ENCODE peak calls at places on chromosomes 1 and 21, in seven cellular contexts. One of them, this sample, is unnamed.

GRCh38 chr21:33229776-33230517 is at the start of gene IFNAR2:
- DNase-seq in endothelial cell: peak
- DNase-seq in A549: peak
- DNase-seq in progenitor cell of endocrine pancreas: peak
- DNase-seq in GM12865: peak
- DNase-seq in choroid plexus epithelial cell: peak
- DNase-seq in fibroblast of lung: peak
- DNase-seq in this sample: no peak

GRCh38 chr1:109978761-109979488 is 5.6 kb upstream of the AHCYL1 start:
- DNase-seq in endothelial cell: no peak
- DNase-seq in A549: no peak
- DNase-seq in progenitor cell of endocrine pancreas: no peak
- DNase-seq in GM12865: no peak
- DNase-seq in choroid plexus epithelial cell: peak
- DNase-seq in fibroblast of lung: peak
- DNase-seq in this sample: no peak

GRCh38 chr1:8089535-8090228 is 63.6 kb upstream of the ERRFI1 start:
- DNase-seq in endothelial cell: no peak
- DNase-seq in A549: no peak
- DNase-seq in progenitor cell of endocrine pancreas: no peak
- DNase-seq in GM12865: no peak
- DNase-seq in choroid plexus epithelial cell: no peak
- DNase-seq in fibroblast of lung: peak
- DNase-seq in this sample: peak

GRCh38 chr1:210263963-210264362 is 31.4 kb downstream of the SERTAD4 start:
- DNase-seq in endothelial cell: no peak
- DNase-seq in A549: no peak
- DNase-seq in progenitor cell of endocrine pancreas: no peak
- DNase-seq in GM12865: no peak
- DNase-seq in choroid plexus epithelial cell: no peak
- DNase-seq in fibroblast of lung: no peak
- DNase-seq in this sample: no peak

GRCh38 chr1:173429517-173430477 is 47.3 kb upstream of the PRDX6 start:
- DNase-seq in endothelial cell: peak
- DNase-seq in A549: peak
- DNase-seq in progenitor cell of endocrine pancreas: peak
- DNase-seq in GM12865: peak
- DNase-seq in choroid plexus epithelial cell: peak
- DNase-seq in fibroblast of lung: peak
- DNase-seq in this sample: peak

GRCh38 chr21:16422702-16423101 is 692.9 kb downstream of the USP25 start:
- DNase-seq in endothelial cell: no peak
- DNase-seq in A549: no peak
- DNase-seq in progenitor cell of endocrine pancreas: no peak
- DNase-seq in GM12865: no peak
- DNase-seq in choroid plexus epithelial cell: no peak
- DNase-seq in fibroblast of lung: no peak
- DNase-seq in this sample: no peak

GRCh38 chr1:173137116-173137515 is 70.0 kb downstream of the TNFSF4 start:
- DNase-seq in endothelial cell: no peak
- DNase-seq in A549: no peak
- DNase-seq in progenitor cell of endocrine pancreas: no peak
- DNase-seq in GM12865: no peak
- DNase-seq in choroid plexus epithelial cell: peak
- DNase-seq in fibroblast of lung: no peak
- DNase-seq in this sample: no peak

GRCh38 chr1:21811875-21812305 is at the start of gene LDLRAD2:
- DNase-seq in endothelial cell: peak
- DNase-seq in A549: no peak
- DNase-seq in progenitor cell of endocrine pancreas: no peak
- DNase-seq in GM12865: no peak
- DNase-seq in choroid plexus epithelial cell: peak
- DNase-seq in fibroblast of lung: no peak
- DNase-seq in this sample: peak

GRCh38 chr1:162300057-162300917 is 76.4 kb downstream of the SPATA46 start:
- DNase-seq in endothelial cell: no peak
- DNase-seq in A549: no peak
- DNase-seq in progenitor cell of endocrine pancreas: no peak
- DNase-seq in GM12865: no peak
- DNase-seq in choroid plexus epithelial cell: no peak
- DNase-seq in fibroblast of lung: no peak
- DNase-seq in this sample: no peak

GRCh38 chr1:224503161-224504118 is 68.8 kb upstream of the WDR26 start:
- DNase-seq in endothelial cell: peak
- DNase-seq in A549: peak
- DNase-seq in progenitor cell of endocrine pancreas: peak
- DNase-seq in GM12865: peak
- DNase-seq in choroid plexus epithelial cell: peak
- DNase-seq in fibroblast of lung: peak
- DNase-seq in this sample: peak

GRCh38 chr1:6359568-6360496 is 33.7 kb downstream of the ACOT7 start:
- DNase-seq in endothelial cell: peak
- DNase-seq in A549: no peak
- DNase-seq in progenitor cell of endocrine pancreas: no peak
- DNase-seq in GM12865: peak
- DNase-seq in choroid plexus epithelial cell: peak
- DNase-seq in fibroblast of lung: peak
- DNase-seq in this sample: peak

GRCh38 chr21:41537356-41537755 is 29.4 kb upstream of the TMPRSS2 start:
- DNase-seq in endothelial cell: no peak
- DNase-seq in A549: no peak
- DNase-seq in progenitor cell of endocrine pancreas: no peak
- DNase-seq in GM12865: no peak
- DNase-seq in choroid plexus epithelial cell: no peak
- DNase-seq in fibroblast of lung: no peak
- DNase-seq in this sample: no peak

GRCh38 chr1:221887091-221887746 is 145.3 kb upstream of the DUSP10 start:
- DNase-seq in endothelial cell: no peak
- DNase-seq in A549: peak
- DNase-seq in progenitor cell of endocrine pancreas: no peak
- DNase-seq in GM12865: no peak
- DNase-seq in choroid plexus epithelial cell: peak
- DNase-seq in fibroblast of lung: peak
- DNase-seq in this sample: peak

GRCh38 chr1:53078333-53079101 is 16.5 kb downstream of the PODN start:
- DNase-seq in endothelial cell: no peak
- DNase-seq in A549: no peak
- DNase-seq in progenitor cell of endocrine pancreas: no peak
- DNase-seq in GM12865: no peak
- DNase-seq in choroid plexus epithelial cell: no peak
- DNase-seq in fibroblast of lung: no peak
- DNase-seq in this sample: no peak

GRCh38 chr1:179169616-179170467 is 59.6 kb downstream of the ABL2 start:
- DNase-seq in endothelial cell: no peak
- DNase-seq in A549: no peak
- DNase-seq in progenitor cell of endocrine pancreas: no peak
- DNase-seq in GM12865: no peak
- DNase-seq in choroid plexus epithelial cell: peak
- DNase-seq in fibroblast of lung: peak
- DNase-seq in this sample: peak

GRCh38 chr1:55140546-55140983 is 74.6 kb downstream of the USP24 start:
- DNase-seq in endothelial cell: peak
- DNase-seq in A549: peak
- DNase-seq in progenitor cell of endocrine pancreas: peak
- DNase-seq in GM12865: peak
- DNase-seq in choroid plexus epithelial cell: peak
- DNase-seq in fibroblast of lung: peak
- DNase-seq in this sample: peak

GRCh38 chr1:55146781-55147180 is 68.4 kb downstream of the USP24 start:
- DNase-seq in endothelial cell: no peak
- DNase-seq in A549: no peak
- DNase-seq in progenitor cell of endocrine pancreas: no peak
- DNase-seq in GM12865: no peak
- DNase-seq in choroid plexus epithelial cell: peak
- DNase-seq in fibroblast of lung: no peak
- DNase-seq in this sample: no peak

GRCh38 chr1:55144886-55145285 is 70.3 kb downstream of the USP24 start:
- DNase-seq in endothelial cell: no peak
- DNase-seq in A549: no peak
- DNase-seq in progenitor cell of endocrine pancreas: no peak
- DNase-seq in GM12865: no peak
- DNase-seq in choroid plexus epithelial cell: no peak
- DNase-seq in fibroblast of lung: no peak
- DNase-seq in this sample: no peak

GRCh38 chr1:55141295-55141893 is 73.8 kb downstream of the USP24 start:
- DNase-seq in endothelial cell: no peak
- DNase-seq in A549: no peak
- DNase-seq in progenitor cell of endocrine pancreas: no peak
- DNase-seq in GM12865: no peak
- DNase-seq in choroid plexus epithelial cell: no peak
- DNase-seq in fibroblast of lung: no peak
- DNase-seq in this sample: no peak

DNA sequence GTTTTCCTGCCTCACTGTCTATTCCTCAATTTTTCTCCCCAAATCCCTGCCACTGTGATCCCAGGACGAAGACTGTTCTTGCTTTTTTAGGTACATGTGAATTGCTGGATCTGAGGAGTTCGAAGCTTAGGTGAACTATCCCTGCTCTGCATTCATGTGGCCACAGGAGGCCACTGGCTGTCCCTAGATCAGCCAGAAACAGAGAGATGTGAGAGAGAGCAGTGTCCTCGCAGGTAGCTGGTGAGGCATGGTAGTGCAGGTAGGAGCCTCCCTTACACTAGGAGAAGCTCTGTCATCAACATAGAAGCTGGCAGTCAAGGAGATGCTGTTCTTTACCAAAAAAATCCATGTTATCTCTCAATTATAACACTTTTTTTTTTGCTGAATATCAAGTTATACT is 71.5 kb downstream of the USP24 start:
- DNase-seq in endothelial cell: no peak
- DNase-seq in A549: no peak
- DNase-seq in progenitor cell of endocrine pancreas: no peak
- DNase-seq in GM12865: peak
- DNase-seq in choroid plexus epithelial cell: no peak
- DNase-seq in fibroblast of lung: no peak
- DNase-seq in this sample: no peak
- TF ChIP-seq CTCF in endothelial cell: no peak
- TF ChIP-seq CTCF in A549: no peak
- TF ChIP-seq CTCF in progenitor cell of endocrine pancreas: peak
- TF ChIP-seq CTCF in GM12865: peak
- TF ChIP-seq CTCF in choroid plexus epithelial cell: peak
- TF ChIP-seq CTCF in fibroblast of lung: no peak
- TF ChIP-seq CTCF in this sample: peak

GRCh38 chr1:48123647-48124046 is 98.9 kb upstream of the SLC5A9 start:
- DNase-seq in endothelial cell: no peak
- DNase-seq in A549: no peak
- DNase-seq in progenitor cell of endocrine pancreas: no peak
- DNase-seq in GM12865: no peak
- DNase-seq in choroid plexus epithelial cell: no peak
- DNase-seq in fibroblast of lung: no peak
- DNase-seq in this sample: no peak
- TF ChIP-seq CTCF in endothelial cell: no peak
- TF ChIP-seq CTCF in A549: no peak
- TF ChIP-seq CTCF in progenitor cell of endocrine pancreas: no peak
- TF ChIP-seq CTCF in GM12865: no peak
- TF ChIP-seq CTCF in choroid plexus epithelial cell: no peak
- TF ChIP-seq CTCF in fibroblast of lung: no peak
- TF ChIP-seq CTCF in this sample: no peak

GRCh38 chr1:91527781-91528180 is 27.1 kb downstream of the CDC7 start:
- DNase-seq in endothelial cell: no peak
- DNase-seq in A549: no peak
- DNase-seq in progenitor cell of endocrine pancreas: no peak
- DNase-seq in GM12865: no peak
- DNase-seq in choroid plexus epithelial cell: peak
- DNase-seq in fibroblast of lung: peak
- DNase-seq in this sample: no peak

GRCh38 chr1:91526496-91526895 is 25.8 kb downstream of the CDC7 start:
- DNase-seq in endothelial cell: no peak
- DNase-seq in A549: no peak
- DNase-seq in progenitor cell of endocrine pancreas: no peak
- DNase-seq in GM12865: no peak
- DNase-seq in choroid plexus epithelial cell: peak
- DNase-seq in fibroblast of lung: peak
- DNase-seq in this sample: no peak

GRCh38 chr1:91535441-91535840 is 34.8 kb downstream of the CDC7 start:
- DNase-seq in endothelial cell: no peak
- DNase-seq in A549: no peak
- DNase-seq in progenitor cell of endocrine pancreas: no peak
- DNase-seq in GM12865: no peak
- DNase-seq in choroid plexus epithelial cell: no peak
- DNase-seq in fibroblast of lung: no peak
- DNase-seq in this sample: no peak

GRCh38 chr1:91533625-91534024 is 33.0 kb downstream of the CDC7 start:
- DNase-seq in endothelial cell: no peak
- DNase-seq in A549: no peak
- DNase-seq in progenitor cell of endocrine pancreas: no peak
- DNase-seq in GM12865: no peak
- DNase-seq in choroid plexus epithelial cell: no peak
- DNase-seq in fibroblast of lung: no peak
- DNase-seq in this sample: no peak

DNA sequence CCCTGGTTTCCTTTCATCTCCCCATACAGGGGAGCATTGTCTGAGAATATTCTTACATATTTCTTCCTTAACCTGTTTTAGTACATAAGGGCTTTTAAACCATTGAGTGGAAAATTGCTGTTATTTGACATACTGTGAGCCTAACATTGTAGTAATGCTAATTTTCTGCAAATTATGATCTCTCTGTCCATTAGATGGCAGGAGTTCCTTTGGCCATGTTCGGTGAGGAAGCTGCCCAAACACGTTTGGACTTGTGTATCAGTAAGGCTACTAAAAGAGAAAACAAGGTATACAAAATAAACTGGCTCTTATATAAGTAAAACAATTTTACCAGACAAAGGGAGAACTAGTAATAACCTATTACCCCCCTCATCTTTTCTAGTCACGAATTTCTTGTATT is 29.2 kb downstream of the CDC7 start:
- DNase-seq in endothelial cell: no peak
- DNase-seq in A549: no peak
- DNase-seq in progenitor cell of endocrine pancreas: no peak
- DNase-seq in GM12865: peak
- DNase-seq in choroid plexus epithelial cell: peak
- DNase-seq in fibroblast of lung: peak
- DNase-seq in this sample: peak
- TF ChIP-seq CTCF in endothelial cell: no peak
- TF ChIP-seq CTCF in A549: peak
- TF ChIP-seq CTCF in progenitor cell of endocrine pancreas: no peak
- TF ChIP-seq CTCF in GM12865: peak
- TF ChIP-seq CTCF in choroid plexus epithelial cell: peak
- TF ChIP-seq CTCF in fibroblast of lung: no peak
- TF ChIP-seq CTCF in this sample: peak

DNA sequence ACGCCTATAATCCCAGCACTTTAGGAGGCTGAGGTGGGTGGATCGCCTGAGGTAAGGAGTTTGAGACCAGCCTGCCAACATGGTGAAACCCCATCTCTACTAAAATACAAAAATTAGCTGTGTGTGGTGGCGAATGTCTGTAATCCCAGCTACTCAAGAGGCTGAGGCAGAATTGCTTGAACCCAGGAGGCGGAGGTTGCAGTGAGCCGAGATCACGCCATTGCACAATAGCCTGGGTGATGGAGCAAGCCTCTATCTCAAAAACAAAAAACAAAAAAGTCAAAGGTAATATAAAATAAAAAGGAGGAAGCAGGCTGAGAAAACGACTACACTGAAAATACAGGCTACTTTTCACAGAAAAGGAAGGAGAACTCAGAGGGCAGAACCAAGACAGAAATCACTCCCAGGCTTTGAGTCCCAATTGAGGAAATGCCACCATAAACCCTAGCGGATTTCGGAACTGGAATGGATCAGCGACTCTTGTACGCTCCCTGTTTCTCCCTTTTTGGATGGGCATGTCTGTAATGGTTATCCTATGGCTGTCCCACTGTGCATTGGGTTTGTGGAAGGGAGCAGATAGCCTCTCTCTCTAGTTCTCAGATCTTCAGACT is 5.9 kb upstream of the A3GALT2 start:
- DNase-seq in endothelial cell: no peak
- DNase-seq in A549: no peak
- DNase-seq in progenitor cell of endocrine pancreas: no peak
- DNase-seq in GM12865: no peak
- DNase-seq in choroid plexus epithelial cell: no peak
- DNase-seq in fibroblast of lung: no peak
- DNase-seq in this sample: no peak
- TF ChIP-seq CTCF in endothelial cell: no peak
- TF ChIP-seq CTCF in A549: no peak
- TF ChIP-seq CTCF in progenitor cell of endocrine pancreas: no peak
- TF ChIP-seq CTCF in GM12865: no peak
- TF ChIP-seq CTCF in choroid plexus epithelial cell: no peak
- TF ChIP-seq CTCF in fibroblast of lung: no peak
- TF ChIP-seq CTCF in this sample: no peak

This sample was measured in HFFc6.